ENCODE peak calls at places on chromosome 19, in ten cellular contexts. I is heart left ventricle, B is adrenal gland, E is transverse colon, Z is gastrocnemius medialis, H is breast epithelium, K is IMR-90, J is stomach, D is uterus, P is Peyer's patch. G is an unnamed sample.
A peak's percentile ranks its signal among the peaks of the same experiment; 100 is the strongest.

GRCh38 chr19:35777411-35777841 is 2.1 kb downstream of the ARHGAP33 start:
- DNase-seq in I (no peak), B (no peak), E (no peak), Z (no peak), H (no peak), K (no peak), J (no peak), D (no peak), P (no peak), G (no peak)

GRCh38 chr19:3249408-3249807 is 24.9 kb downstream of the CELF5 start:
- DNase-seq in I (no peak), B (no peak), E (no peak), Z (no peak), H (no peak), K (no peak), J (no peak), D (no peak), P (no peak), G (no peak)

GRCh38 chr19:29239220-29239776 is 26.3 kb upstream of the UQCRFS1 start:
- DNase-seq in I (no peak), B (no peak), E (no peak), Z (no peak), H (no peak), K (no peak), J (no peak), D (no peak), P (no peak), G (no peak)

GRCh38 chr19:53824134-53824611 is at the start of gene NLRP12:
- DNase-seq in I (peak; percentile 23), B (no peak), E (no peak), Z (peak; percentile 26), H (no peak), K (no peak), J (no peak), D (no peak), P (no peak), G (peak; percentile 51)

GRCh38 chr19:35241417-35241816 is 7.4 kb upstream of the LSR start:
- DNase-seq in I (no peak), B (no peak), E (no peak), Z (no peak), H (no peak), K (no peak), J (no peak), D (no peak), P (no peak), G (no peak)

GRCh38 chr19:47419037-47419783 is at the start of gene MEIS3:
- DNase-seq in I (no peak), B (no peak), E (no peak), Z (no peak), H (no peak), K (no peak), J (no peak), D (no peak), P (no peak), G (no peak)

GRCh38 chr19:34461375-34462100 is 20.0 kb upstream of the WTIP start:
- DNase-seq in I (no peak), B (no peak), E (no peak), Z (peak; percentile 36), H (no peak), K (peak; percentile 65), J (no peak), D (no peak), P (no peak), G (no peak)

GRCh38 chr19:35868823-35869326 is 501 bp downstream of the APLP1 start:
- DNase-seq in I (no peak), B (no peak), E (no peak), Z (no peak), H (no peak), K (no peak), J (no peak), D (no peak), P (no peak), G (no peak)

DNA sequence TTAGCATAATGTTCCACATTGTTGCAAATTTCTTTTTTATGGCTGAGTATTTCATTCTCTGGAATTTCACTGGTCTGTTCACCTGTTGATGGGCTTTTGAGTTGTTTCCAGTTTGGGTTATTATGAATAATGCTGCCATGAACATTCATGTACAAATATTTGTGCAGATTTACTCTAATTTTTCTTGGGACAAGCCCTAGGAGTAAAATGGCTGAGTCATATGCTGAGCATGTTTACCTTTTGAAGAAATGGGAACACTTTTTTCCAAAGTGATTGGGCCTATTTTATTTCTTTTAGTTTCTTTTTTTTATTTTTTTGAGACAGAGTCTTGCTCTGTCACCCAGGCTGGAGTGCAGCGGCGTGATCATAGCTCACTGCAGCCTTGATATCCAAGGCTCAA is 4.7 kb upstream of the FBL start:
- DNase-seq in I (no peak), B (no peak), E (no peak), Z (no peak), H (no peak), K (no peak), J (no peak), D (no peak), P (no peak), G (no peak)
- TF ChIP-seq POLR2A in I (no peak), B (no peak), E (no peak), Z (no peak), H (no peak), K (no peak), J (no peak), D (no peak), P (no peak), G (no peak)

GRCh38 chr19:4375620-4376228 is 24.6 kb downstream of the SH3GL1 start:
- DNase-seq in I (peak; percentile 36), B (peak; percentile 23), E (peak; percentile 38), Z (no peak), H (no peak), K (peak; percentile 81), J (no peak), D (peak; percentile 54), P (no peak), G (no peak)

GRCh38 chr19:4376245-4376990 is 23.9 kb downstream of the SH3GL1 start:
- DNase-seq in I (peak; percentile 4), B (peak; percentile 22), E (no peak), Z (no peak), H (no peak), K (no peak), J (no peak), D (no peak), P (no peak), G (no peak)

GRCh38 chr19:4378886-4379285 is 21.5 kb downstream of the SH3GL1 start:
- DNase-seq in I (no peak), B (peak; percentile 35), E (no peak), Z (peak; percentile 59), H (no peak), K (no peak), J (no peak), D (no peak), P (no peak), G (no peak)

GRCh38 chr19:4375164-4375619 is 25.2 kb downstream of the SH3GL1 start:
- DNase-seq in I (peak; percentile 13), B (peak; percentile 49), E (peak; percentile 80), Z (peak; percentile 41), H (no peak), K (no peak), J (peak; percentile 71), D (no peak), P (peak; percentile 84), G (peak; percentile 48)

DNA sequence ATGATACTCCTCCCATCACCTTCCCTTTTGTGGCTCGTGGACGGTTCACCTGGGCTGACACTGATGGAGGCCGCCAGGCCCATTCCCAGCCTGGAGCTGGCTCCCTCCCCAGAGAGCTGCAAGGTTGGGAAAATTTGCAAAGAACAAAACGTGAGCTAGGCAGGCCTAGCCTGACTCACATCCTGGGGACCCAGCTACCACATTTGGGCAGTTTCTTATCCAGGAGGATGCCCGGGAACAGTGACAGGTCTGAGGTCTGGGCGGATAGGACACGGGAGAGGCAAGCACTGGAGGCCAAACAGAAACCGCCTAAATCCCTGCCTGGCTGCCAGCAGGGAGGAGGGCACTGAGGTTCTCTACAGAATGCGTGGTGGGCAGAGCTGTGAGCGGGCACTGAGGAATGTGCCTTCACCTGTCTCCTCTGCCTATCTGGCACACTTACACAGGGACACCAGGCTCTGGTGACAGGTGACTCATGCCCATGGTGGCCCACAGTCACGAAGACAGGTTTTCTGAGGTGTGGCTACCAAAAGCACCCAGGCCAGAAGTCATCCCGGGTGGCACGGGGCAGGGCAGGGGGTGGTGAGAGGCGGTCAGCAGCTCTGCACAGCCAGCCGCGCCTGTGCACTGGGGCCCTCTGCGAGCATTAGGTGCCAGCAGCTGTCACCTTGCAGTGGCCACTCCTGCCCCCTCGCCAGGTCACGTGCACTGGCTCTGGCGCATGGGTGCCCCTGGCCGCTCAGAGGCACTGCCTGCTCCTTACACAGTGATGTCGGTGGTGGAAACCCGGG is 23.2 kb downstream of the SH3GL1 start:
- DNase-seq in I (no peak), B (peak; percentile 27), E (no peak), Z (peak; percentile 89), H (peak; percentile 75), K (peak; percentile 50), J (peak; percentile 72), D (no peak), P (no peak), G (peak; percentile 66)
- H3K4me1 ChIP-seq in I (peaks cover 70% of the 10 kb centered on the region), B (peaks cover 87% of the 10 kb centered on the region), E (peaks cover 57% of the 10 kb centered on the region), Z (peaks cover 81% of the 10 kb centered on the region), H (peaks cover 63% of the 10 kb centered on the region), K (peaks cover 57% of the 10 kb centered on the region), J (peaks cover 90% of the 10 kb centered on the region), D (peaks cover 33% of the 10 kb centered on the region), P (peaks cover 12% of the 10 kb centered on the region), G (peaks cover 4% of the 10 kb centered on the region)

DNA sequence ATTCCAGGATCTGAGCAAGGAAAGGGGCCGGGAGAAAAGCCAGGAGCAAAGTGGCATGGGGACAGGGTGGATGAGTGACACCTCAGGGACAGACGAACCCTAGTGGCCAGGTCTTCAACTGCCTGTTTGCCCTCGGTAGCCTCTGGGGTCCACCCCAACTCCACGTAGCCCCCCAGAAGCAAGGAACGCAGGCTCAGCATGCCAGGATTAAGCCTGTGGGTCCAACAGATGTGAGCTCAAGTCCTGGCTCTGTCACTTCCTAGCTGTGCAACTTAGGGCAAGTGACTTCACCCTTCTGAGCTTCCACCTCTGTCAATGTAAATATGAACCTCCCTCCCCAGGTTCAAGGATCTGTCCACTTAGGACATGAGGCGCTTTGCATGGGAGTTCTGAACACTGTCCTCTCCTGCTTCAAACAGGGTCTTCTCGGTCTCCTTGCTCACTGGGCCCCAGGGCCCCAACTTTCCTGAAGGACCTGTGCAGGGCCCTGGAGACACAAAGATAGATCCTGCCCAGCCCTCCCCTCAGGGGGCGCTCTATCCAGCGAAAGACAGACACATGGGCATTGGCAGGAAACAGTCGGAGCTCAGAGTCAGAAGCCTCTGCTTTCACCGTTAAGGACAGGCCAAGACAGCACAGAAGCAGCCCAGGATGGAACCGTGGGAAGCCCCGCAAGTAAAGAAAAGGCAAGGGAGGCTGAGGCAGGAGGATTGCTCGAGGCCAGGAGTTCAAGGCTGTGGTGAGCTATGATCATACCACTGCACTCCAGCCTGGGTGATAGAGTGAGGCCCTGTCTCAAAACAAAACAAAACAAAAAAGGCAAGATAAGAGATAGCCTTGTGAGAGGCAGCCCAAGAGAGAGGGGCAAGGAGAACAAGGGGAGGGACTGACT is 13.2 kb downstream of the SYDE1 start:
- DNase-seq in I (no peak), B (no peak), E (no peak), Z (no peak), H (no peak), K (no peak), J (no peak), D (no peak), P (no peak), G (no peak)
- H3K4me3 ChIP-seq in I (no peak overlapping the region), B (no peak overlapping the region), E (no peak overlapping the region), Z (no peak overlapping the region), H (no peak overlapping the region), K (no peak overlapping the region), J (no peak overlapping the region), D (no peak overlapping the region), P (no peak overlapping the region), G (no peak overlapping the region)

GRCh38 chr19:571127-571974 is 1.0 kb upstream of the BSG start:
- DNase-seq in I (no peak), B (peak; percentile 50), E (peak; percentile 68), Z (no peak), H (peak; percentile 67), K (peak; percentile 35), J (peak; percentile 43), D (peak; percentile 37), P (peak; percentile 68), G (peak; percentile 63)

GRCh38 chr19:570315-570714 is 2.1 kb upstream of the BSG start:
- DNase-seq in I (no peak), B (no peak), E (peak; percentile 58), Z (peak; percentile 16), H (no peak), K (no peak), J (no peak), D (no peak), P (no peak), G (no peak)

GRCh38 chr19:572891-573825 is 762 bp downstream of the BSG start:
- DNase-seq in I (no peak), B (peak; percentile 74), E (peak; percentile 64), Z (peak; percentile 84), H (peak; percentile 36), K (peak; percentile 56), J (peak; percentile 57), D (peak; percentile 52), P (peak; percentile 68), G (peak; percentile 77)

GRCh38 chr19:574658-575526 is 2.5 kb downstream of the BSG start:
- DNase-seq in I (peak; percentile 74), B (peak; percentile 46), E (no peak), Z (peak; percentile 69), H (no peak), K (peak; percentile 59), J (peak; percentile 69), D (no peak), P (no peak), G (peak; percentile 67)

DNA sequence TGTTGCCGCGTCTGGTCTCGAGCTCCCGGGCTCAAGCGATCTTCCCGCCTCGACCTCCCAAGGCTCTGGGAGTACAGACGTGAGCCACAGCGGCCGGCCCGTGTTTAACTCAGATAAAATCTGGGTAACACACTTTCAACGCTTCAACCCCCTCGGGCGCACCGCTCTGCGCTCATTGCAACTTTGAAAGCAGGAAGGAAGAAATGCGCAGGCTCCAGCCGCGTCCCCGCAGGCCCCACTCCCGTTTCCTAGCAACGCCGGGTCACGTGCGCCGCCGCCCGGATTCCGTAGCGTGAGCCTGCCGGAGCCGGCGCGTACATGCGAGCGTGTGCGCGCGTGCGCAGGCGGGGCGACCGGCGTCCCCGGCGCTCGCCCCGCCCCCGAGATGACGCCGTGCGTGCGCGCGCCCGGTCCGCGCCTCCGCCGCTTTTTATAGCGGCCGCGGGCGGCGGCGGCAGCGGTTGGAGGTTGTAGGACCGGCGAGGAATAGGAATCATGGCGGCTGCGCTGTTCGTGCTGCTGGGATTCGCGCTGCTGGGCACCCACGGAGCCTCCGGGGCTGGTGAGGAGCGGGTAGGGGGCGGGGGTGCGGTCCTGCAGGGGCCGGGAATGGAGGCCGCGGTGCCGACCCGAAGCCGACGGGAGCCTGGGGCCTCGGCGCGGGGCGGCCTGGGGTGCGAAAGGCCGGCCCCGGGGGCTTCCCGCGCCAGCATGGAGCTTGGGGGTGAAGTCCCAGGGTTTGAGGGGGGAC is at the start of gene BSG:
- DNase-seq in I (peak; percentile 99), B (peak; percentile 99), E (peak; percentile 99), Z (peak; percentile 97), H (peak; percentile 98), K (peak; percentile 96), J (peak; percentile 99), D (peak; percentile 98), P (peak; percentile 99), G (peak; percentile 99)
- TF ChIP-seq POLR2A in I (peak; percentile 99), B (peak; percentile 99), E (peak; percentile 96), Z (peak; percentile 99), H (no peak), K (peak; percentile 99), J (no peak), D (peak; percentile 98), P (peak; percentile 93), G (peak; percentile 99)